ENCODE peak calls at places on chromosomes 7 and 10, in nine cellular contexts. Z is HL-60; W is heart left ventricle; A is fibroblast of mammary gland; K is NT2/D1; Y is PC-9; U is prostate gland; H is H7; D is CD8-positive, alpha-beta memory T cell. I is an unnamed sample.

GRCh38 chr10:110989016-110989415 is 69.6 kb downstream of the SHOC2 start:
- DNase-seq in W (no peak), H (no peak), K (no peak), A (peak; percentile 77), Z (no peak), Y (no peak), D (no peak), U (no peak), I (no peak)

GRCh38 chr10:47165711-47166404 is 134.1 kb upstream of the GDF10 start:
- DNase-seq in U (peak; percentile 22), A (peak; percentile 60), W (peak; percentile 40), K (no peak), Z (peak; percentile 78), D (peak; percentile 67), H (no peak), Y (no peak), I (no peak)

GRCh38 chr10:77405771-77406241 is 231.8 kb downstream of the KCNMA1 start:
- DNase-seq in K (peak; percentile 74), D (no peak), A (peak; percentile 83), W (peak; percentile 61), Z (peak; percentile 18), U (peak; percentile 76), H (peak; percentile 88), Y (peak; percentile 72), I (peak; percentile 71)

GRCh38 chr10:12540341-12540781 is 191.0 kb downstream of the CAMK1D start:
- DNase-seq in W (no peak), Z (no peak), D (no peak), K (no peak), H (no peak), A (peak; percentile 5), Y (no peak), U (no peak), I (no peak)

GRCh38 chr10:49070701-49071100 is 44.6 kb downstream of the VSTM4 start:
- DNase-seq in U (no peak), K (no peak), W (no peak), Y (no peak), A (no peak), H (no peak), D (no peak), Z (no peak), I (no peak)

GRCh38 chr10:18659784-18660561 is 742 bp downstream of the ARL5B start:
- DNase-seq in W (no peak), Z (peak; percentile 9), U (peak; percentile 51), Y (peak; percentile 78), H (peak; percentile 22), D (no peak), A (peak; percentile 36), K (no peak), I (no peak)

GRCh38 chr10:77636967-77637473 is 588 bp downstream of the KCNMA1 start:
- DNase-seq in D (no peak), H (peak; percentile 77), W (no peak), K (no peak), A (no peak), Z (no peak), U (no peak), Y (no peak), I (no peak)

GRCh38 chr7:112668561-112668960 is 121.6 kb downstream of the TMEM168 start:
- DNase-seq in H (no peak), D (no peak), A (no peak), U (no peak), W (no peak), K (no peak), Z (no peak), Y (no peak), I (no peak)

GRCh38 chr7:142569851-142570250 is 179.4 kb upstream of the PRSS1 start:
- DNase-seq in Z (no peak), D (no peak), H (no peak), A (no peak), K (no peak), U (no peak), Y (no peak), W (no peak), I (no peak)

GRCh38 chr10:72682626-72683025 is 9.3 kb upstream of the MCU start:
- DNase-seq in W (no peak), D (no peak), Z (no peak), U (no peak), K (no peak), A (no peak), Y (no peak), H (no peak), I (no peak)

DNA sequence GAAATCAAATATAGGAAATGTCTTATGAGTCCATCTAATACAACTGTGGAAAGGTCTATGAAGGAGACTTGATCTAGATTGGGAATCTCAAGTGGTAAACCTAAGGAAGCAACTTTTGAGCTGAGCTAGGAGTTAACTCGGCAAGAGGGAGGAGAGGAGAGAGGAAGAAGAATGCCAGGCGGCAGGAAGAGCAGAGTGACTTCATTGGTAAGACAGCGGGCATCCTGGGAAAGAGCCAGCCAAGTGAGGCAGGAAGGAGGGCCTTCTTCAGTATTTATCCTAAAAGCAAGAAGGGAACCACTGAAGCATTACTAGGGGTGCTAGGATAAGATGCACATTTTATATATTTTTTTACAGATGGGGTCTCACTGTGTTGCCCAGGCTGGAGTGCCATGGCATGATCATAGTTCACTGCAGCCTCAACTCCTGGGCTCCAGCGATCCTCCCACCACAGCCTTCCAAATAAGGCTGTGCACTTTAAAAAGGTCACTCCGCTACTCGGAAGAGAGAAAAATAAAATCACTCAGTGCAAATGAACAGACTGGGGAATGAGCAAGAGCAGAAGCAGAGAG is 2.0 kb downstream of the BCL7B start:
- DNase-seq in A (no peak), H (no peak), D (no peak), W (no peak), U (no peak), Z (no peak), Y (no peak), K (no peak), I (no peak)
- H3K4me3 ChIP-seq in A (no peak overlapping the region), H (no peak overlapping the region), D (peak overlapping the region; percentile 81), W (peak overlapping the region; percentile 71), U (no peak overlapping the region), Z (peak overlapping the region; percentile 92), Y (peak overlapping the region; percentile 68), K (no peak overlapping the region), I (peak overlapping the region; percentile 92)

DNA sequence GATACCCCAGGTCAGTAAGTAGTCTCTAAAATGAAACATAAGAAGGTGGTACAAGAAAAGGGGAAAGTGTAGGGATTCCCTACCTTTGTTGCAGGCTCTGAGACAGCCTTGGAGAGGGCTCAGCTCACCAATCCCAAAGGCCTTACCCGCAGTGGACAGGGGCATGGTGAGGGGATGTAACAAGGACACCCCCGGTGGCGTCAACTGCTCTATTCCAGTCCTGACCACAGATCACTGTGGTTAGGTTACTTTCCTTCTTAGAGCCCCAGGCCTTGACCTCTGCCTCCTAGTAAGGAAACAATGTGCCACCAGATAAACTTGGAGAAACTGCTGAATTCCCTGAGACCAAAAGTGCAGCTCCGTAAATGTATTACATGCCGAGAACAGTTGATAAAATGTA is 17.5 kb downstream of the PLXNA4 start:
- DNase-seq in Y (no peak), Z (no peak), D (no peak), K (no peak), A (no peak), U (no peak), W (no peak), H (peak; percentile 41), I (no peak)
- H3K4me3 ChIP-seq in Y (no peak overlapping the region), Z (no peak overlapping the region), D (no peak overlapping the region), K (no peak overlapping the region), A (no peak overlapping the region), U (no peak overlapping the region), W (no peak overlapping the region), H (no peak overlapping the region), I (no peak overlapping the region)

GRCh38 chr7:19144661-19145428 is at the start of gene FERD3L:
- DNase-seq in D (no peak), Z (no peak), A (no peak), H (peak; percentile 37), Y (no peak), W (no peak), K (no peak), U (no peak), I (no peak)
- H3K4me3 ChIP-seq in D (no peak within 1 kb of the TSS), Z (no peak within 1 kb of the TSS), A (peak within 1 kb of the TSS; percentile 27), H (peak within 1 kb of the TSS; percentile 46), Y (no peak within 1 kb of the TSS), W (peak within 1 kb of the TSS; percentile 11), K (peak within 1 kb of the TSS; percentile 76), U (no peak within 1 kb of the TSS), I (no peak within 1 kb of the TSS)

GRCh38 chr10:73857446-73857845 is 16.9 kb downstream of the CAMK2G start:
- DNase-seq in A (no peak), Z (no peak), U (no peak), K (no peak), H (no peak), W (no peak), D (no peak), Y (no peak), I (no peak)

GRCh38 chr10:73855413-73855812 is 18.9 kb downstream of the CAMK2G start:
- DNase-seq in D (no peak), K (no peak), U (no peak), A (no peak), W (no peak), H (peak; percentile 81), Y (no peak), Z (no peak), I (no peak)

GRCh38 chr10:73853196-73853595 is 21.2 kb downstream of the CAMK2G start:
- DNase-seq in Y (no peak), U (no peak), Z (no peak), H (no peak), A (no peak), D (no peak), W (no peak), K (no peak), I (no peak)

GRCh38 chr10:73856261-73856660 is 18.1 kb downstream of the CAMK2G start:
- DNase-seq in U (no peak), K (no peak), W (no peak), D (no peak), H (no peak), Z (no peak), Y (no peak), A (no peak), I (no peak)

GRCh38 chr10:73854310-73854709 is 20.0 kb downstream of the CAMK2G start:
- DNase-seq in Z (no peak), U (no peak), K (no peak), H (no peak), D (no peak), A (no peak), Y (no peak), W (no peak), I (no peak)
- H3K4me3 ChIP-seq in Z (no peak overlapping the region), U (no peak overlapping the region), K (no peak overlapping the region), H (no peak overlapping the region), D (no peak overlapping the region), A (no peak overlapping the region), Y (no peak overlapping the region), W (no peak overlapping the region), I (no peak overlapping the region)